ENCODE peak calls at places on chromosomes 5 and 9, in five cellular contexts. N, R, X, A and L are unnamed samples.

GRCh38 chr9:93263334-93264229 is 79.6 kb downstream of the WNK2 start:
- DNase-seq in A (no peak), X (peak; percentile 72), R (no peak), N (no peak), L (peak; percentile 10)

GRCh38 chr9:136609838-136610311 is 52.8 kb upstream of the EGFL7 start:
- DNase-seq in N (no peak), X (no peak), R (no peak), A (no peak), L (no peak)

GRCh38 chr9:17578911-17579793 is at the start of gene SH3GL2:
- DNase-seq in X (no peak), A (no peak), N (peak; percentile 8), R (peak; percentile 40), L (peak; percentile 49)

GRCh38 chr5:80186634-80187033 is 69.2 kb downstream of the SERINC5 start:
- DNase-seq in A (no peak), R (peak; percentile 91), N (no peak), X (no peak), L (no peak)

GRCh38 chr9:107447834-107448233 is 41.7 kb downstream of the KLF4 start:
- DNase-seq in R (peak; percentile 72), A (no peak), X (no peak), N (no peak), L (no peak)

GRCh38 chr5:176736271-176736965 is 73.9 kb upstream of the UNC5A start:
- DNase-seq in X (peak; percentile 66), R (no peak), A (no peak), N (no peak), L (no peak)

GRCh38 chr9:132609829-132610228 is 27.4 kb downstream of the BARHL1 start:
- DNase-seq in A (no peak), R (peak; percentile 71), X (no peak), N (no peak), L (no peak)

GRCh38 chr9:6195714-6196360 is 19.8 kb upstream of the IL33 start:
- DNase-seq in R (peak; percentile 73), X (no peak), A (no peak), N (no peak), L (no peak)

GRCh38 chr5:179264641-179265528 is 80.4 kb downstream of the ADAMTS2 start:
- DNase-seq in R (no peak), N (peak; percentile 10), X (peak; percentile 58), A (peak; percentile 10), L (no peak)

GRCh38 chr9:28332648-28333047 is 759.4 kb upstream of the C9orf72 start:
- DNase-seq in N (peak; percentile 12), A (no peak), R (peak; percentile 2), X (no peak), L (no peak)

DNA sequence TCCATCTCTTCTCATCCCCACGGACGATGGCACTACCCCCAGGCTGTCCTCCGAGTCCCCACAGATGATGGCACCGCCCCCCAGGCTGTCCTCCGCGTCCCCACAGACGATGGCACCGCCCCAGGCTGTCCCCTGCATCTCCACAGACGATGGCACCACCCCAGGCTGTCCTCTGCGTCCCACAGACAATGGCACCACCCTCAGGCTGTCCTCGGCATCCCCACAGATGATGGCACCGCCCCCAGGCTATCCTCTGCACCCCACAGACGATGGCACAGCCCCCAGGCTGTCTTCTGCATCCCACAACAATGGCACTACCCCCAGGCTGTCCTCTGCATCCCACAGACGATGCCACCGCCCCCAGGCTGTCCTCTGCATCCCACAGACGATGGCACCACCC is 57.4 kb upstream of the PTCH1 start:
- DNase-seq in N (peak; percentile 31), X (no peak), A (no peak), R (no peak), L (no peak)
- TF ChIP-seq CTCF in N (peak; percentile 47), X (no peak), A (no peak), R (no peak), L (peak; percentile 38)

GRCh38 chr5:88727705-88728313 is 155.2 kb downstream of the MEF2C start:
- DNase-seq in A (no peak), X (no peak), R (peak; percentile 41), N (peak; percentile 41), L (no peak)
- TF ChIP-seq CTCF in A (peak; percentile 81), X (no peak), R (peak; percentile 33), N (peak; percentile 62), L (peak; percentile 36)

GRCh38 chr9:36501727-36502126 is 71.0 kb upstream of the MELK start:
- DNase-seq in R (no peak), X (no peak), A (no peak), N (no peak), L (no peak)
- TF ChIP-seq CTCF in R (no peak), X (no peak), A (no peak), N (no peak), L (no peak)

GRCh38 chr5:75331095-75332090 is 5.6 kb upstream of the HMGCR start:
- DNase-seq in R (no peak), X (no peak), N (no peak), A (no peak), L (no peak)
- TF ChIP-seq CTCF in R (peak; percentile 25), X (no peak), N (peak; percentile 27), A (no peak), L (no peak)

GRCh38 chr9:95189230-95190098 is 128.0 kb downstream of the FANCC start:
- DNase-seq in A (no peak), X (peak; percentile 75), R (no peak), N (no peak), L (no peak)

GRCh38 chr9:95192631-95193030 is 124.9 kb downstream of the FANCC start:
- DNase-seq in R (no peak), A (no peak), N (no peak), X (no peak), L (no peak)

GRCh38 chr9:95190413-95190812 is 127.1 kb downstream of the FANCC start:
- DNase-seq in A (no peak), R (no peak), X (no peak), N (no peak), L (no peak)

GRCh38 chr9:95193480-95193879 is 124.0 kb downstream of the FANCC start:
- DNase-seq in R (no peak), A (no peak), N (no peak), X (no peak), L (no peak)

DNA sequence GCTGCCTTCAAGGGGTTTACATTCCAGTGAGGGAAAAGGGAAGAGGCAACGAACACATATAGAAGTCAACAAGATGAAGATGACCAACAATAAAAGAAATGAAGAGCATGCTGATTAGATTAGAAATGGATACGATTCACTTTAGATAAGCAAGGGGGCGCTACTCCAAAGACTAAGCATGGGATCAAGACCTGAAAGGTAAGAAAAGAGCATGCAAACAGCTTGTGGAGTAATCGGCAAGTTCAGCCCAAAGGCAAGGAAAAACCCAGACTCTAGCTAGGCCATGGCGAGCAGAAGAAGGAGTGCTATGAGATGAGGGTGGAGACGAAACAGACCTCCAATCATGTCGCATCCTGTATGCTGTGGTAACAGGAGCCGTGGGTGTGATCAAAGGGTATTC is 124.4 kb downstream of the FANCC start:
- DNase-seq in R (no peak), A (no peak), N (no peak), X (no peak), L (no peak)
- TF ChIP-seq CTCF in R (no peak), A (no peak), N (peak; percentile 56), X (no peak), L (no peak)

DNA sequence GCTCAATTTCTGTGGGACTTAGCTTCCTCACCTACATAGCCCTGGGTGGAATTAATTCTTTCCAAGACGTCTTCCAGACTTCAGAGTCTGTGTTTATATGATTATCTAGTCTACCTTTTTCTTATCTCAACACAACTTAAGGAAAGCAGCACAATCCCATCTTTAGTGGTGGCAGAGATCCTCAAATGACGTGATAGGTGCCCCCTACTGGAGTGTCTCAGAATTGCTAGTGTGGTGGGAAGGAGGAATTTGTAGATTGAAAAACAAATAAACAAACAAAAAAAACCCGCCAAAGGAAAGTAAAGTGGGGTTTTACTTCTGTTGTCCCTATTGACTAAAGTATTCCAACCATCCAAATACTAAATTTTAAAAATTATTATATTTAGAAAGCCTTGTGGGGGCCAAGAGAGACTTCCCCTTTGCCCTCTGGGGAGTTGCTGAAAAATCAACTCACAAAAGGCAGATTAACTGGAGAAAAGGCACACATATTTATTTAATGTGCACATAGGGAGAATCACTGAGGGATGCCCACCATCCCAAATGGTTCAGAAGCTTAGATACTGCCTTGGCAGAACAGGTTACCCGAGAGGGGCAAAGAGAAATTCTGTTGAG is 283.3 kb downstream of the TMEM167A start:
- DNase-seq in N (peak; percentile 63), X (no peak), R (peak; percentile 47), A (no peak), L (no peak)
- TF ChIP-seq CTCF in N (peak; percentile 90), X (no peak), R (peak; percentile 68), A (peak; percentile 92), L (peak; percentile 47)